ENCODE peak calls at places on chromosomes 1 and 21, in six cellular contexts. One of them, this sample, is unnamed.

GRCh38 chr21:41598561-41599511 is 90.9 kb upstream of the TMPRSS2 start:
- DNase-seq in A549: no peak
- DNase-seq in AG04450: no peak
- DNase-seq in pancreas: peak
- DNase-seq in Peyer's patch: peak
- DNase-seq in lung: peak
- DNase-seq in this sample: no peak

GRCh38 chr1:29849038-29849750 is 612.9 kb downstream of the PTPRU start:
- DNase-seq in lung: no peak
- DNase-seq in A549: peak
- DNase-seq in pancreas: no peak
- DNase-seq in AG04450: no peak
- DNase-seq in Peyer's patch: peak
- DNase-seq in this sample: no peak

GRCh38 chr1:204560590-204560989 is 44.4 kb downstream of the MDM4 start:
- DNase-seq in AG04450: peak
- DNase-seq in lung: no peak
- DNase-seq in pancreas: no peak
- DNase-seq in A549: peak
- DNase-seq in Peyer's patch: no peak
- DNase-seq in this sample: no peak

GRCh38 chr1:33032126-33032869 is 4.4 kb downstream of the AK2 start:
- DNase-seq in pancreas: no peak
- DNase-seq in AG04450: no peak
- DNase-seq in lung: no peak
- DNase-seq in A549: no peak
- DNase-seq in Peyer's patch: no peak
- DNase-seq in this sample: no peak

GRCh38 chr1:226785805-226786204 is 46.7 kb upstream of the ITPKB start:
- DNase-seq in pancreas: no peak
- DNase-seq in A549: no peak
- DNase-seq in Peyer's patch: no peak
- DNase-seq in lung: no peak
- DNase-seq in AG04450: no peak
- DNase-seq in this sample: no peak

GRCh38 chr1:213399695-213400094 is 348.7 kb downstream of the RPS6KC1 start:
- DNase-seq in A549: no peak
- DNase-seq in Peyer's patch: no peak
- DNase-seq in pancreas: no peak
- DNase-seq in AG04450: no peak
- DNase-seq in lung: no peak
- DNase-seq in this sample: no peak

GRCh38 chr21:31926498-31926897 is 53.7 kb downstream of the HUNK start:
- DNase-seq in Peyer's patch: no peak
- DNase-seq in AG04450: no peak
- DNase-seq in pancreas: no peak
- DNase-seq in A549: no peak
- DNase-seq in lung: no peak
- DNase-seq in this sample: no peak

GRCh38 chr1:57091642-57092041 is 125.8 kb upstream of the C8B start:
- DNase-seq in Peyer's patch: no peak
- DNase-seq in A549: no peak
- DNase-seq in pancreas: no peak
- DNase-seq in lung: no peak
- DNase-seq in AG04450: no peak
- DNase-seq in this sample: no peak

GRCh38 chr1:209880051-209880450 is 52.3 kb downstream of the UTP25 start:
- DNase-seq in Peyer's patch: no peak
- DNase-seq in A549: no peak
- DNase-seq in lung: no peak
- DNase-seq in pancreas: no peak
- DNase-seq in AG04450: no peak
- DNase-seq in this sample: no peak

GRCh38 chr21:25459993-25460392 is 147.3 kb downstream of the MRPL39 start:
- DNase-seq in pancreas: no peak
- DNase-seq in lung: no peak
- DNase-seq in AG04450: no peak
- DNase-seq in Peyer's patch: no peak
- DNase-seq in A549: no peak
- DNase-seq in this sample: no peak

GRCh38 chr1:13808729-13809131 is 108.7 kb downstream of the PRDM2 start:
- DNase-seq in pancreas: no peak
- DNase-seq in AG04450: peak
- DNase-seq in Peyer's patch: no peak
- DNase-seq in lung: no peak
- DNase-seq in A549: no peak
- DNase-seq in this sample: peak

GRCh38 chr1:154599658-154600057 is 8.3 kb downstream of the ADAR start:
- DNase-seq in lung: no peak
- DNase-seq in AG04450: no peak
- DNase-seq in A549: no peak
- DNase-seq in Peyer's patch: no peak
- DNase-seq in pancreas: no peak
- DNase-seq in this sample: no peak

GRCh38 chr1:184212649-184213314 is 161.3 kb downstream of the TSEN15 start:
- DNase-seq in pancreas: no peak
- DNase-seq in AG04450: peak
- DNase-seq in A549: peak
- DNase-seq in Peyer's patch: no peak
- DNase-seq in lung: peak
- DNase-seq in this sample: peak

GRCh38 chr1:226350504-226350865 is 41.5 kb upstream of the LIN9 start:
- DNase-seq in Peyer's patch: no peak
- DNase-seq in lung: no peak
- DNase-seq in AG04450: no peak
- DNase-seq in A549: no peak
- DNase-seq in pancreas: no peak
- DNase-seq in this sample: no peak

GRCh38 chr1:68016364-68016763 is 34.1 kb downstream of the DIRAS3 start:
- DNase-seq in pancreas: no peak
- DNase-seq in lung: no peak
- DNase-seq in Peyer's patch: no peak
- DNase-seq in AG04450: no peak
- DNase-seq in A549: no peak
- DNase-seq in this sample: no peak

GRCh38 chr1:203592728-203593127 is 33.9 kb upstream of the ATP2B4 start:
- DNase-seq in AG04450: no peak
- DNase-seq in lung: no peak
- DNase-seq in Peyer's patch: no peak
- DNase-seq in A549: no peak
- DNase-seq in pancreas: no peak
- DNase-seq in this sample: no peak

GRCh38 chr1:214637722-214638473 is 34.9 kb downstream of the CENPF start:
- DNase-seq in Peyer's patch: peak
- DNase-seq in AG04450: peak
- DNase-seq in A549: peak
- DNase-seq in lung: no peak
- DNase-seq in pancreas: no peak
- DNase-seq in this sample: no peak

GRCh38 chr1:205709059-205709398 is 28.7 kb upstream of the SLC45A3 start:
- DNase-seq in A549: no peak
- DNase-seq in AG04450: peak
- DNase-seq in pancreas: no peak
- DNase-seq in lung: no peak
- DNase-seq in Peyer's patch: no peak
- DNase-seq in this sample: peak

GRCh38 chr1:4305526-4306301 is 348.7 kb upstream of the AJAP1 start:
- DNase-seq in lung: no peak
- DNase-seq in Peyer's patch: no peak
- DNase-seq in AG04450: no peak
- DNase-seq in A549: no peak
- DNase-seq in pancreas: no peak
- DNase-seq in this sample: no peak

GRCh38 chr1:215375386-215375785 is 191.7 kb upstream of the KCTD3 start:
- DNase-seq in Peyer's patch: no peak
- DNase-seq in AG04450: no peak
- DNase-seq in pancreas: no peak
- DNase-seq in lung: no peak
- DNase-seq in A549: no peak
- DNase-seq in this sample: no peak

GRCh38 chr1:179447489-179447888 is 81.7 kb downstream of the AXDND1 start:
- DNase-seq in AG04450: no peak
- DNase-seq in pancreas: no peak
- DNase-seq in Peyer's patch: no peak
- DNase-seq in lung: no peak
- DNase-seq in A549: peak
- DNase-seq in this sample: no peak

GRCh38 chr21:26563977-26564503 is 9.0 kb downstream of the CYYR1 start:
- DNase-seq in AG04450: no peak
- DNase-seq in A549: no peak
- DNase-seq in pancreas: no peak
- DNase-seq in Peyer's patch: no peak
- DNase-seq in lung: no peak
- DNase-seq in this sample: no peak

GRCh38 chr1:222896630-222897526 is 82.0 kb downstream of the DISP1 start:
- DNase-seq in AG04450: no peak
- DNase-seq in pancreas: no peak
- DNase-seq in A549: no peak
- DNase-seq in lung: no peak
- DNase-seq in Peyer's patch: no peak
- DNase-seq in this sample: no peak

GRCh38 chr1:222894331-222894730 is 79.5 kb downstream of the DISP1 start:
- DNase-seq in Peyer's patch: no peak
- DNase-seq in A549: no peak
- DNase-seq in lung: no peak
- DNase-seq in pancreas: no peak
- DNase-seq in AG04450: no peak
- DNase-seq in this sample: no peak

GRCh38 chr1:222893255-222893654 is 78.4 kb downstream of the DISP1 start:
- DNase-seq in Peyer's patch: no peak
- DNase-seq in lung: no peak
- DNase-seq in pancreas: no peak
- DNase-seq in AG04450: no peak
- DNase-seq in A549: no peak
- DNase-seq in this sample: no peak

GRCh38 chr1:222898191-222898527 is 83.3 kb downstream of the DISP1 start:
- DNase-seq in AG04450: no peak
- DNase-seq in lung: no peak
- DNase-seq in pancreas: no peak
- DNase-seq in A549: no peak
- DNase-seq in Peyer's patch: no peak
- DNase-seq in this sample: no peak

GRCh38 chr1:222897527-222898190 is 82.8 kb downstream of the DISP1 start:
- DNase-seq in AG04450: no peak
- DNase-seq in pancreas: no peak
- DNase-seq in A549: no peak
- DNase-seq in Peyer's patch: no peak
- DNase-seq in lung: no peak
- DNase-seq in this sample: no peak
- H3K4me3 ChIP-seq in AG04450: peak
- H3K4me3 ChIP-seq in pancreas: peak
- H3K4me3 ChIP-seq in A549: peak
- H3K4me3 ChIP-seq in Peyer's patch: no peak
- H3K4me3 ChIP-seq in lung: no peak
- H3K4me3 ChIP-seq in this sample: peak

GRCh38 chr1:239772456-239772855 is 319.2 kb upstream of the FMN2 start:
- DNase-seq in pancreas: no peak
- DNase-seq in AG04450: no peak
- DNase-seq in lung: no peak
- DNase-seq in A549: no peak
- DNase-seq in Peyer's patch: no peak
- DNase-seq in this sample: no peak

GRCh38 chr1:239778221-239778813 is 313.4 kb upstream of the FMN2 start:
- DNase-seq in AG04450: no peak
- DNase-seq in pancreas: no peak
- DNase-seq in lung: no peak
- DNase-seq in A549: peak
- DNase-seq in Peyer's patch: no peak
- DNase-seq in this sample: no peak
- H3K4me3 ChIP-seq in AG04450: no peak
- H3K4me3 ChIP-seq in pancreas: no peak
- H3K4me3 ChIP-seq in lung: no peak
- H3K4me3 ChIP-seq in A549: no peak
- H3K4me3 ChIP-seq in Peyer's patch: no peak
- H3K4me3 ChIP-seq in this sample: no peak

GRCh38 chr1:94702440-94702810 is 117.7 kb upstream of the SLC44A3 start:
- DNase-seq in Peyer's patch: no peak
- DNase-seq in lung: no peak
- DNase-seq in pancreas: no peak
- DNase-seq in AG04450: no peak
- DNase-seq in A549: no peak
- DNase-seq in this sample: no peak
- H3K4me3 ChIP-seq in Peyer's patch: no peak
- H3K4me3 ChIP-seq in lung: no peak
- H3K4me3 ChIP-seq in pancreas: no peak
- H3K4me3 ChIP-seq in AG04450: no peak
- H3K4me3 ChIP-seq in A549: no peak
- H3K4me3 ChIP-seq in this sample: no peak

GRCh38 chr1:24554714-24555113 is 1.2 kb upstream of the NCMAP start:
- DNase-seq in lung: no peak
- DNase-seq in A549: no peak
- DNase-seq in Peyer's patch: peak
- DNase-seq in AG04450: no peak
- DNase-seq in pancreas: no peak
- DNase-seq in this sample: no peak

GRCh38 chr1:24553931-24554330 is 2.0 kb upstream of the NCMAP start:
- DNase-seq in Peyer's patch: peak
- DNase-seq in pancreas: no peak
- DNase-seq in A549: no peak
- DNase-seq in AG04450: no peak
- DNase-seq in lung: no peak
- DNase-seq in this sample: no peak

GRCh38 chr1:24556414-24556795 is 518 bp downstream of the NCMAP start:
- DNase-seq in lung: no peak
- DNase-seq in Peyer's patch: no peak
- DNase-seq in A549: no peak
- DNase-seq in pancreas: no peak
- DNase-seq in AG04450: no peak
- DNase-seq in this sample: no peak

GRCh38 chr1:24557220-24557619 is 1.3 kb downstream of the NCMAP start:
- DNase-seq in pancreas: no peak
- DNase-seq in AG04450: no peak
- DNase-seq in Peyer's patch: no peak
- DNase-seq in A549: no peak
- DNase-seq in lung: no peak
- DNase-seq in this sample: no peak

DNA sequence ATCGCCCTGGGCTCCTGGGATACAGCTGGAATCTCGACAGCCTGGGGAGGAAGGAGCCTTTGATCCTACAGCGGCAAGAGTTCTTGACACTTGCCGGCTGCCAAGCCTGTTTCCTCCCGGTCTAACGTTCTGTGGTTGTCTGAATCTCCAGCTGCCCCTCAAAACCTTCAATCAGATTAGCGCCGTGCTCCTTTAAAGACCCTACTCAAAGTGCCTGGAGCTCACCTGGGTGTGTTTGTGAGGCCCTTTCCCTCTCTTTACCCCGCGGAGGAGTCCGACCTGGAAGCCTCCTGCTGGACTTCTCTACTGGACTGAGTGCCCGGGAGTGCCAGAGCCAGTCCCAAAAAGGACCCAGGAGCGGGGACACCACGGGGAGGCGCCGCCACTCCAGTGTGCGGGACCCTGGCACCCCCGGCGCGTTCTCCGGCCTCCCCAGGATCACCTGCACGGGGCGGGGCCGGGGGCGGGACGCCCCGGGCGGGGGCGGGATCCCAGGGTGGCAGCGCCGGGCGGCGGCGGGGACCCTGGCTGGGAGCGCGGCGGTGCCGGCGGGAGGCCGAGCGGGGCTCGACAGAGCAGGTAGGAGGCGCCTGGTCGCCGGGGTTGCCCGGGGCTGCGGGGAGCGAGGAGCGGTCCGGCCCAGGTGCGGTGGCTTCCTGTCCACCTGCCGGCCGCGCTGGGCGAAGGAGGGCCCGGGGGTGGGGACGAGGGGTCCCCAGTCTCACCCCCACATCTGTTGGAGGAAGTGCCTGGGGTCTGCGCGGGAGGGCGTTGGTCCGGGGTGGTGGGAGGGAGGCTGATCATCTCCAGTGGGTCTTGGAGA is at the start of gene NCMAP:
- DNase-seq in AG04450: no peak
- DNase-seq in Peyer's patch: peak
- DNase-seq in lung: peak
- DNase-seq in pancreas: peak
- DNase-seq in A549: no peak
- DNase-seq in this sample: no peak
- H3K4me3 ChIP-seq in AG04450: no peak
- H3K4me3 ChIP-seq in Peyer's patch: peak
- H3K4me3 ChIP-seq in lung: peak
- H3K4me3 ChIP-seq in pancreas: peak
- H3K4me3 ChIP-seq in A549: peak
- H3K4me3 ChIP-seq in this sample: no peak